ENCODE peak calls at places on chromosome X, in seven cellular contexts. T is NCI-H187; M is cardiac muscle cell; Q is stimulated activated CD4-positive, alpha-beta T cell treated with anti-CD3 and anti-CD28 coated beads, Interleukin-4, amount 100 ng/mL, for 24 hours; X is aorta; D is CD8-positive, alpha-beta memory T cell; H is GM12865. U is an unnamed sample.

GRCh38 chrX:729583-730409 is 99.2 kb downstream of the SHOX start:
- DNase-seq in T (no peak), Q (no peak), X (no peak), M (no peak), D (no peak), H (no peak), U (no peak)

GRCh38 chrX:152896450-152896849 is 1.4 kb upstream of the ZNF185 start:
- DNase-seq in X (no peak), M (no peak), Q (no peak), H (no peak), T (no peak), D (no peak), U (no peak)

GRCh38 chrX:119757979-119758681 is at the start of gene SOWAHD:
- DNase-seq in M (no peak), H (peak; percentile 60), D (peak; percentile 38), Q (peak; percentile 13), T (no peak), X (peak; percentile 69), U (no peak)

GRCh38 chrX:151680805-151681204 is 14.5 kb upstream of the PRRG3 start:
- DNase-seq in D (peak; percentile 22), Q (peak; percentile 58), T (peak; percentile 8), H (peak; percentile 62), X (no peak), M (peak; percentile 25), U (peak; percentile 0)

GRCh38 chrX:132118361-132118760 is 9.5 kb downstream of the FRMD7 start:
- DNase-seq in X (no peak), Q (no peak), M (no peak), H (no peak), D (no peak), T (no peak), U (no peak)

GRCh38 chrX:103254921-103255455 is at the start of gene TCEAL8:
- DNase-seq in M (peak; percentile 80), D (peak; percentile 52), H (peak; percentile 74), X (peak; percentile 90), T (peak; percentile 7), Q (peak; percentile 64), U (peak; percentile 57)

GRCh38 chrX:100658936-100659335 is 14.9 kb downstream of the SRPX2 start:
- DNase-seq in D (no peak), Q (no peak), H (no peak), T (no peak), M (no peak), X (no peak), U (no peak)

GRCh38 chrX:41259516-41259915 is 74.4 kb upstream of the DDX3X start:
- DNase-seq in D (no peak), H (no peak), T (no peak), M (no peak), Q (no peak), X (no peak), U (no peak)

GRCh38 chrX:18983711-18984380 is at the start of gene PHKA2:
- DNase-seq in M (no peak), T (no peak), H (no peak), Q (peak; percentile 36), X (peak; percentile 71), D (peak; percentile 19), U (peak; percentile 43)

GRCh38 chrX:17374619-17375360 is at the start of gene NHS:
- DNase-seq in X (peak; percentile 81), T (peak; percentile 28), Q (no peak), D (no peak), H (no peak), M (peak; percentile 83), U (peak; percentile 36)

GRCh38 chrX:10129229-10129628 is 27.5 kb upstream of the CLCN4 start:
- DNase-seq in M (no peak), Q (no peak), H (no peak), T (no peak), X (no peak), D (no peak), U (no peak)

GRCh38 chrX:65517923-65518322 is 16.7 kb downstream of the LAS1L start:
- DNase-seq in Q (no peak), M (no peak), D (no peak), X (no peak), T (no peak), H (no peak), U (no peak)

U was measured in COR-L47.